ENCODE peak calls at places on chromosomes 6 and 20, in five cellular contexts. One of them, this sample, is unnamed.

GRCh38 chr20:9520096-9520495 is 5.7 kb downstream of the LAMP5 start:
- DNase-seq in HFF-Myc: no peak
- DNase-seq in tibial artery: no peak
- DNase-seq in neuronal stem cell: no peak
- DNase-seq in lung: no peak
- DNase-seq in this sample: no peak

GRCh38 chr20:56582557-56582956 is 46.5 kb upstream of the TFAP2C start:
- DNase-seq in neuronal stem cell: no peak
- DNase-seq in HFF-Myc: no peak
- DNase-seq in tibial artery: no peak
- DNase-seq in lung: no peak
- DNase-seq in this sample: no peak

GRCh38 chr6:108737594-108738546 is 110.4 kb upstream of the ARMC2 start:
- DNase-seq in tibial artery: peak; percentile 81
- DNase-seq in HFF-Myc: peak; percentile 86
- DNase-seq in neuronal stem cell: no peak
- DNase-seq in lung: no peak
- DNase-seq in this sample: no peak

GRCh38 chr6:115910147-115910546 is 150.5 kb downstream of the FRK start:
- DNase-seq in tibial artery: no peak
- DNase-seq in lung: no peak
- DNase-seq in HFF-Myc: no peak
- DNase-seq in neuronal stem cell: no peak
- DNase-seq in this sample: no peak

GRCh38 chr6:90369024-90369519 is 72.4 kb upstream of the BACH2 start:
- DNase-seq in neuronal stem cell: peak; percentile 56
- DNase-seq in HFF-Myc: peak; percentile 100
- DNase-seq in tibial artery: peak; percentile 82
- DNase-seq in lung: peak; percentile 70
- DNase-seq in this sample: peak; percentile 53

GRCh38 chr6:133768656-133769295 is 120.1 kb upstream of the TCF21 start:
- DNase-seq in HFF-Myc: no peak
- DNase-seq in neuronal stem cell: no peak
- DNase-seq in lung: no peak
- DNase-seq in tibial artery: peak; percentile 35
- DNase-seq in this sample: peak; percentile 23

GRCh38 chr20:47456952-47457724 is 44.5 kb upstream of the NCOA3 start:
- DNase-seq in HFF-Myc: no peak
- DNase-seq in tibial artery: no peak
- DNase-seq in lung: no peak
- DNase-seq in neuronal stem cell: no peak
- DNase-seq in this sample: no peak

GRCh38 chr6:142551145-142551811 is 249.5 kb downstream of the ADGRG6 start:
- DNase-seq in neuronal stem cell: no peak
- DNase-seq in tibial artery: no peak
- DNase-seq in HFF-Myc: no peak
- DNase-seq in lung: no peak
- DNase-seq in this sample: no peak

GRCh38 chr20:44166477-44166876 is 20.5 kb downstream of the JPH2 start:
- DNase-seq in lung: no peak
- DNase-seq in HFF-Myc: no peak
- DNase-seq in neuronal stem cell: no peak
- DNase-seq in tibial artery: peak; percentile 67
- DNase-seq in this sample: peak; percentile 64

GRCh38 chr20:35954907-35955251 is 577 bp upstream of the SCAND1 start:
- DNase-seq in HFF-Myc: no peak
- DNase-seq in lung: no peak
- DNase-seq in neuronal stem cell: no peak
- DNase-seq in tibial artery: no peak
- DNase-seq in this sample: no peak

GRCh38 chr6:160254467-160255312 is 3.9 kb downstream of the SLC22A2 start:
- DNase-seq in lung: no peak
- DNase-seq in tibial artery: no peak
- DNase-seq in HFF-Myc: no peak
- DNase-seq in neuronal stem cell: no peak
- DNase-seq in this sample: no peak

GRCh38 chr6:12293234-12293930 is 3.2 kb downstream of the EDN1 start:
- DNase-seq in HFF-Myc: no peak
- DNase-seq in tibial artery: no peak
- DNase-seq in lung: no peak
- DNase-seq in neuronal stem cell: no peak
- DNase-seq in this sample: no peak

GRCh38 chr6:139581485-139581865 is 207.0 kb upstream of the CITED2 start:
- DNase-seq in tibial artery: no peak
- DNase-seq in HFF-Myc: no peak
- DNase-seq in lung: no peak
- DNase-seq in neuronal stem cell: no peak
- DNase-seq in this sample: no peak

GRCh38 chr6:166435574-166435973 is 52.8 kb upstream of the MPC1 start:
- DNase-seq in lung: no peak
- DNase-seq in tibial artery: peak; percentile 69
- DNase-seq in HFF-Myc: no peak
- DNase-seq in neuronal stem cell: no peak
- DNase-seq in this sample: no peak

GRCh38 chr6:35719830-35720733 is 16.8 kb upstream of the ARMC12 start:
- DNase-seq in lung: no peak
- DNase-seq in neuronal stem cell: no peak
- DNase-seq in tibial artery: peak; percentile 81
- DNase-seq in HFF-Myc: no peak
- DNase-seq in this sample: peak; percentile 32

GRCh38 chr20:44640522-44640921 is 11.0 kb downstream of the ADA start:
- DNase-seq in tibial artery: no peak
- DNase-seq in neuronal stem cell: no peak
- DNase-seq in lung: no peak
- DNase-seq in HFF-Myc: no peak
- DNase-seq in this sample: no peak

GRCh38 chr6:137160763-137161162 is 12.7 kb downstream of the IL22RA2 start:
- DNase-seq in neuronal stem cell: no peak
- DNase-seq in HFF-Myc: no peak
- DNase-seq in lung: no peak
- DNase-seq in tibial artery: no peak
- DNase-seq in this sample: no peak

GRCh38 chr6:63440594-63440993 is 120.8 kb upstream of the LGSN start:
- DNase-seq in lung: no peak
- DNase-seq in tibial artery: no peak
- DNase-seq in HFF-Myc: no peak
- DNase-seq in neuronal stem cell: no peak
- DNase-seq in this sample: no peak

GRCh38 chr6:99522531-99522930 is 7.3 kb upstream of the USP45 start:
- DNase-seq in lung: no peak
- DNase-seq in HFF-Myc: no peak
- DNase-seq in neuronal stem cell: no peak
- DNase-seq in tibial artery: no peak
- DNase-seq in this sample: peak; percentile 22

GRCh38 chr6:40532349-40533028 is 54.7 kb downstream of the LRFN2 start:
- DNase-seq in neuronal stem cell: no peak
- DNase-seq in tibial artery: no peak
- DNase-seq in HFF-Myc: no peak
- DNase-seq in lung: no peak
- DNase-seq in this sample: no peak

GRCh38 chr20:4929686-4930397 is 71.5 kb downstream of the SLC23A2 start:
- DNase-seq in HFF-Myc: no peak
- DNase-seq in tibial artery: no peak
- DNase-seq in neuronal stem cell: no peak
- DNase-seq in lung: no peak
- DNase-seq in this sample: no peak

GRCh38 chr6:98995116-98995515 is 47.4 kb upstream of the FBXL4 start:
- DNase-seq in lung: no peak
- DNase-seq in neuronal stem cell: no peak
- DNase-seq in tibial artery: no peak
- DNase-seq in HFF-Myc: no peak
- DNase-seq in this sample: no peak

GRCh38 chr6:21664263-21665081 is 70.9 kb downstream of the SOX4 start:
- DNase-seq in lung: no peak
- DNase-seq in neuronal stem cell: peak; percentile 42
- DNase-seq in tibial artery: peak; percentile 29
- DNase-seq in HFF-Myc: no peak
- DNase-seq in this sample: peak; percentile 48

GRCh38 chr20:39576786-39577185 is 614.6 kb downstream of the DHX35 start:
- DNase-seq in tibial artery: no peak
- DNase-seq in lung: no peak
- DNase-seq in neuronal stem cell: no peak
- DNase-seq in HFF-Myc: no peak
- DNase-seq in this sample: no peak

GRCh38 chr6:157033428-157034140 is 256.4 kb downstream of the ARID1B start:
- DNase-seq in neuronal stem cell: no peak
- DNase-seq in tibial artery: no peak
- DNase-seq in HFF-Myc: no peak
- DNase-seq in lung: no peak
- DNase-seq in this sample: no peak

GRCh38 chr20:9867196-9867980 is 28.5 kb upstream of the PAK5 start:
- DNase-seq in neuronal stem cell: no peak
- DNase-seq in lung: no peak
- DNase-seq in tibial artery: no peak
- DNase-seq in HFF-Myc: no peak
- DNase-seq in this sample: no peak

GRCh38 chr6:150867117-150867516 is 1.6 kb downstream of the MTHFD1L start:
- DNase-seq in neuronal stem cell: no peak
- DNase-seq in lung: no peak
- DNase-seq in tibial artery: no peak
- DNase-seq in HFF-Myc: no peak
- DNase-seq in this sample: no peak

GRCh38 chr20:25059487-25059820 is 1.5 kb upstream of the ACSS1 start:
- DNase-seq in neuronal stem cell: no peak
- DNase-seq in lung: no peak
- DNase-seq in tibial artery: no peak
- DNase-seq in HFF-Myc: no peak
- DNase-seq in this sample: no peak
- H3K4me3 ChIP-seq in neuronal stem cell: no peak overlapping the region
- H3K4me3 ChIP-seq in lung: no peak overlapping the region
- H3K4me3 ChIP-seq in tibial artery: no peak overlapping the region
- H3K4me3 ChIP-seq in HFF-Myc: no peak overlapping the region
- H3K4me3 ChIP-seq in this sample: no peak overlapping the region

GRCh38 chr6:107293421-107293820 is 165.9 kb downstream of the PDSS2 start:
- DNase-seq in lung: no peak
- DNase-seq in HFF-Myc: no peak
- DNase-seq in neuronal stem cell: no peak
- DNase-seq in tibial artery: no peak
- DNase-seq in this sample: no peak
- H3K4me3 ChIP-seq in lung: no peak overlapping the region
- H3K4me3 ChIP-seq in HFF-Myc: no peak overlapping the region
- H3K4me3 ChIP-seq in neuronal stem cell: no peak overlapping the region
- H3K4me3 ChIP-seq in tibial artery: no peak overlapping the region
- H3K4me3 ChIP-seq in this sample: no peak overlapping the region

DNA sequence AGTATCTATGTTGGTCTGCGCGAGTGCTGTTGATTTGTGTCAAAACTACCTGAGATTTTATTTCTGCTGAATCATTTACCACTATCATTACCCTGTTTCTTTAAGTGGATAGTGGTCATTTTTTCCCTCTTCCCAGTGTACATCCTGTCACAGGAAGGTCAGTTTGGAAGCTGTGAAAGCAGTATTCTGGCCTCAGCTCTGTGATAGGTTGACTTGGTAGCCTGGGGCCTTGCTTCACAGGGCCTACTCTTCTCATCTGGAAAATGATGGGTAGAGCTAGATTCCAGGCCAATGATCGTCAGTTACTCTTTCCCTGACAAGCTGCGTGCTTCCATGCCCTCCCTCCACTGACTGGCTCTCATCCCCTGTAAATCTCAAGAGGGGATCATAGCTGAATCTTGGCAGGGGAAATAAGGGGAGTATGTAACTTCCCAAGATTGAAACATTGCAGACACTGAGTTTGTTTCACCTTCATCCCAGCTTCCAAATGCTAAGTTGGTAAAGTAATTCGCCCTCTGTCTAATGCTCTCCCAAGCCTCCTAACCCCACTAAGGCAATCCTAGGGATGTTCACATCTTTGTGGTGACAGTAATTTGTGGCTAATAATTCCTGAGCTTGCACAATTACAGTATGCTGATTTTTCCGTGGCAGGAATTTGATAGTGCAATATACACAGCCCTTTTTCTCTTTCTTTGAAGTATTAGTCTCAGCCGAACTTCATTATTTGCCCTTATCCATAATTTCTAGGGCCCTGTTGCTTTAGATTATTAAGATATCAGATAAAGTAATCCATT is 51.1 kb downstream of the VAPB start:
- DNase-seq in tibial artery: no peak
- DNase-seq in HFF-Myc: no peak
- DNase-seq in lung: no peak
- DNase-seq in neuronal stem cell: no peak
- DNase-seq in this sample: no peak
- H3K4me3 ChIP-seq in tibial artery: no peak overlapping the region
- H3K4me3 ChIP-seq in HFF-Myc: no peak overlapping the region
- H3K4me3 ChIP-seq in lung: no peak overlapping the region
- H3K4me3 ChIP-seq in neuronal stem cell: no peak overlapping the region
- H3K4me3 ChIP-seq in this sample: no peak overlapping the region

DNA sequence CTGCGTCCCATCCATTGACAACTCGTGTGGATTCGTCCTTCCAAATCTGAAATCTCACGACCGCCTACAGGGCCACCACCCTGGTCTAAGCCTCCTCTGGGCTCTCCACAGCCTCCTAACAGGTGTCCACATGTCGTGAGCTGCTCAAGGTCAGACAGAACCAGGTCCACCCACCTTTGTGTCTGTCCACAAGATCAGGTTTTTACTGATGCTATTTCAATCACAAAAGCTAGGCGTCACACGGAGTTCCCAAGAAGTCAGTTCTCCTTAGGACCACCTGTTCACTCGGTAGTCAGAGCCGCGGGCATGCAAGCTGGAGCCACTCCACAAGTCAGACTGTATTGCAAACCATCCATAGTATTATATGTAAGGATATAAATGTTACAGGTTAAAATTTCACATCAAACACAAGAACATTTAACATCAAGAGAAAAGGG is 540 bp upstream of the DNPH1 start:
- DNase-seq in HFF-Myc: no peak
- DNase-seq in neuronal stem cell: no peak
- DNase-seq in tibial artery: no peak
- DNase-seq in lung: no peak
- DNase-seq in this sample: no peak
- H3K4me3 ChIP-seq in HFF-Myc: peak overlapping the region; percentile 71
- H3K4me3 ChIP-seq in neuronal stem cell: no peak overlapping the region
- H3K4me3 ChIP-seq in tibial artery: peak overlapping the region; percentile 53
- H3K4me3 ChIP-seq in lung: no peak overlapping the region
- H3K4me3 ChIP-seq in this sample: peak overlapping the region; percentile 71

DNA sequence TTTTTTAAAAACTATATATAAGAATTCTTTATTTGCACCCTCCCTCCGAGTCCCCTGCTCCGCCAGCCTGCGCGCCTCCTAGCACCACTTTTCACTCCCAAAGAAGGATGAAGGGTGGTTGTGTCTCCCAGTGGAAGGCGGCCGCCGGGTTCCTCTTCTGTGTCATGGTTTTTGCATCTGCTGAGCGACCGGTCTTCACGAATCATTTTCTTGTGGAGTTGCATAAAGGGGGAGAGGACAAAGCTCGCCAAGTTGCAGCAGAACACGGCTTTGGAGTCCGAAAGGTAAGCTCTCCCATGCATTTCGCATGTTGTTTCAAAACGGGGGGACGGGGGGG is 327 bp downstream of the PCSK2 start:
- DNase-seq in lung: no peak
- DNase-seq in tibial artery: no peak
- DNase-seq in HFF-Myc: no peak
- DNase-seq in neuronal stem cell: no peak
- DNase-seq in this sample: no peak
- H3K4me3 ChIP-seq in lung: no peak overlapping the region
- H3K4me3 ChIP-seq in tibial artery: peak overlapping the region; percentile 40
- H3K4me3 ChIP-seq in HFF-Myc: no peak overlapping the region
- H3K4me3 ChIP-seq in neuronal stem cell: peak overlapping the region; percentile 72
- H3K4me3 ChIP-seq in this sample: peak overlapping the region; percentile 16

GRCh38 chr20:51767867-51768758 is at the start of gene ATP9A:
- DNase-seq in HFF-Myc: no peak
- DNase-seq in neuronal stem cell: no peak
- DNase-seq in lung: peak; percentile 32
- DNase-seq in tibial artery: no peak
- DNase-seq in this sample: peak; percentile 43
- H3K4me3 ChIP-seq in HFF-Myc: peak within 1 kb of the TSS; percentile 74
- H3K4me3 ChIP-seq in neuronal stem cell: peak within 1 kb of the TSS; percentile 85
- H3K4me3 ChIP-seq in lung: peak within 1 kb of the TSS; percentile 75
- H3K4me3 ChIP-seq in tibial artery: peak within 1 kb of the TSS; percentile 78
- H3K4me3 ChIP-seq in this sample: peak within 1 kb of the TSS; percentile 73

GRCh38 chr20:1489764-1490436 is 1.3 kb downstream of the SIRPB2 start:
- DNase-seq in HFF-Myc: no peak
- DNase-seq in neuronal stem cell: no peak
- DNase-seq in tibial artery: peak; percentile 57
- DNase-seq in lung: peak; percentile 29
- DNase-seq in this sample: no peak
- H3K4me3 ChIP-seq in HFF-Myc: no peak overlapping the region
- H3K4me3 ChIP-seq in neuronal stem cell: no peak overlapping the region
- H3K4me3 ChIP-seq in tibial artery: peak overlapping the region; percentile 28
- H3K4me3 ChIP-seq in lung: no peak overlapping the region
- H3K4me3 ChIP-seq in this sample: peak overlapping the region; percentile 39